ENCODE peak calls at places on chromosomes 11 and 22, in nine cellular contexts. P is Peyer's patch, S is HCT116, X is AG09319, I is omental fat pad, E is esophagus squamous epithelium, W is neural crest cell, Z is spleen, R is choroid plexus epithelial cell. T is an unnamed sample.

GRCh38 chr11:86623041-86623621 is 49.3 kb downstream of the ME3 start:
- DNase-seq in P (no peak), W (no peak), X (no peak), S (no peak), E (no peak), R (peak; percentile 81), I (no peak), Z (no peak), T (no peak)

GRCh38 chr11:132072880-132073213 is 702.4 kb downstream of the NTM start:
- DNase-seq in E (no peak), S (no peak), X (no peak), P (no peak), W (no peak), R (peak; percentile 23), Z (no peak), I (no peak), T (no peak)

GRCh38 chr11:124177344-124177743 is 5.8 kb upstream of the OR10D3 start:
- DNase-seq in Z (no peak), E (no peak), W (no peak), P (no peak), I (no peak), X (no peak), R (peak; percentile 18), S (no peak), T (no peak)

GRCh38 chr22:17774206-17774927 is at the start of gene BID:
- DNase-seq in E (no peak), S (no peak), R (no peak), X (no peak), I (no peak), W (peak; percentile 24), P (peak; percentile 84), Z (peak; percentile 96), T (no peak)

GRCh38 chr11:70625921-70626518 is 227.7 kb downstream of the CTTN start:
- DNase-seq in R (no peak), W (no peak), S (no peak), E (no peak), X (no peak), Z (no peak), P (no peak), I (no peak), T (no peak)

GRCh38 chr11:8732748-8733241 is 50.2 kb downstream of the RPL27A start:
- DNase-seq in X (peak; percentile 70), E (no peak), W (no peak), R (peak; percentile 60), S (no peak), P (no peak), Z (peak; percentile 87), I (no peak), T (no peak)

GRCh38 chr22:47574551-47574950 is 812.1 kb downstream of the TBC1D22A start:
- DNase-seq in X (no peak), E (no peak), I (no peak), W (no peak), P (no peak), Z (no peak), S (no peak), R (no peak), T (no peak)

GRCh38 chr11:69911310-69912160 is 92.3 kb upstream of the FGF3 start:
- DNase-seq in S (no peak), I (no peak), R (no peak), W (no peak), P (peak; percentile 34), X (no peak), E (no peak), Z (peak; percentile 55), T (no peak)

GRCh38 chr11:112613051-112613972 is 347.9 kb upstream of the NCAM1 start:
- DNase-seq in Z (no peak), S (peak; percentile 62), I (no peak), R (peak; percentile 73), X (no peak), W (no peak), P (peak; percentile 54), E (no peak), T (no peak)

GRCh38 chr11:78399136-78399535 is 18.5 kb downstream of the GAB2 start:
- DNase-seq in S (no peak), R (no peak), X (no peak), P (no peak), E (no peak), W (no peak), Z (no peak), I (no peak), T (no peak)

GRCh38 chr11:17986007-17986710 is 26.7 kb downstream of the SERGEF start:
- DNase-seq in Z (no peak), R (peak; percentile 84), W (no peak), P (no peak), E (no peak), S (peak; percentile 15), X (peak; percentile 65), I (no peak), T (no peak)

GRCh38 chr11:112212290-112212689 is 13.9 kb upstream of the PTS start:
- DNase-seq in P (no peak), I (no peak), X (no peak), S (no peak), W (no peak), R (no peak), E (no peak), Z (no peak), T (no peak)

GRCh38 chr11:128240546-128240945 is 346.8 kb downstream of the ETS1 start:
- DNase-seq in I (no peak), W (no peak), X (peak; percentile 49), S (no peak), Z (no peak), E (no peak), R (no peak), P (no peak), T (no peak)

GRCh38 chr11:78654071-78654470 is 79.4 kb upstream of the NARS2 start:
- DNase-seq in S (no peak), Z (no peak), X (no peak), R (no peak), E (no peak), I (no peak), P (no peak), W (no peak), T (no peak)

GRCh38 chr22:39932918-39933649 is 27.1 kb upstream of the TMA7B start:
- DNase-seq in Z (no peak), E (no peak), R (peak; percentile 59), I (no peak), W (peak; percentile 21), P (peak; percentile 82), S (peak; percentile 35), X (no peak), T (no peak)

GRCh38 chr11:121047926-121048325 is 24.0 kb downstream of the TBCEL start:
- DNase-seq in E (no peak), W (no peak), X (no peak), I (no peak), R (no peak), S (no peak), P (no peak), Z (no peak), T (no peak)

GRCh38 chr22:46087816-46088277 is 62.5 kb upstream of the PPARA start:
- DNase-seq in S (no peak), E (no peak), P (peak; percentile 80), Z (peak; percentile 85), X (peak; percentile 89), W (peak; percentile 48), R (peak; percentile 94), I (no peak), T (no peak)

GRCh38 chr22:24809331-24809730 is 3.3 kb downstream of the SGSM1 start:
- DNase-seq in E (no peak), X (no peak), R (no peak), P (no peak), I (no peak), W (no peak), Z (no peak), S (no peak), T (no peak)
- TF ChIP-seq CTCF in E (no peak), X (no peak), R (no peak), P (no peak), I (no peak), W (no peak), Z (no peak), S (no peak), T (no peak)

GRCh38 chr22:41943661-41944209 is 3.2 kb downstream of the CENPM start:
- DNase-seq in S (no peak), P (no peak), R (no peak), X (no peak), E (no peak), W (no peak), I (no peak), Z (no peak), T (no peak)

GRCh38 chr22:41948142-41948541 is 1.2 kb upstream of the CENPM start:
- DNase-seq in R (no peak), I (no peak), Z (no peak), P (no peak), E (no peak), S (no peak), X (no peak), W (no peak), T (no peak)

GRCh38 chr22:41947181-41948080 is 479 bp upstream of the CENPM start:
- DNase-seq in R (no peak), X (no peak), S (no peak), I (no peak), E (no peak), Z (no peak), P (no peak), W (no peak), T (no peak)

GRCh38 chr22:41949297-41949965 is 2.5 kb upstream of the CENPM start:
- DNase-seq in Z (peak; percentile 72), X (no peak), W (no peak), R (no peak), E (no peak), I (no peak), S (no peak), P (no peak), T (no peak)

GRCh38 chr22:41946360-41947180 is at the start of gene CENPM:
- DNase-seq in E (peak; percentile 75), I (peak; percentile 77), P (peak; percentile 95), W (peak; percentile 91), X (peak; percentile 62), S (peak; percentile 92), Z (peak; percentile 97), R (peak; percentile 95), T (peak; percentile 95)
- TF ChIP-seq CTCF in E (peak; percentile 3), I (no peak), P (no peak), W (peak; percentile 42), X (peak; percentile 22), S (no peak), Z (peak; percentile 17), R (peak; percentile 42), T (no peak)

DNA sequence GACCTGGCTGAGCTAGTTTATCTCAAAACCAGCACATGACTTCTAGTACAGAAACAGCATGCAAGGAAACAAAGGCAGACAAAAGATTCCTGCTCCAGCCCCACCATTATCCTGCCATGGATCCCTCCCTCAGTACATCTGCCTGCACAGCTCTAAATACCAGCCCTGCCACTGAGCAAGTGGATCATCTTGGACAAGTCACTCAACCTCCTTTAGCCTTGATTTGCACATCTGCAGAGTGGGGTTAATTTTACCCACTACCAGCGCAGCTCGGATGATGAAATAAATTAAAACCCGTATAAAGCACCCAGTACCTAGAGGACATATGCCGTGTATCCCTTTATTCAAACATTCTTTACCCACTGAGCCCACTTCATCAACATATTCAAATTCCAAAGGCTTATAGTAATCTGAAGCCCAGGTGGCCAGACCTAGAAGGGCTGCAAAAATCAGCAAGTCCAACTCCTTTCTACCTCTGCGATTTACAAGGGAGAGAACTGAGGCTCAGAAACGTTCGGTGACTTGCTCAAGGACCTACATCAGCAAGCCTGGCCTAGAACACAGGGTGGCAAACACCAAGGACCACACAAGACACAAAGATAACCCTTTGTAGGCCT is 7.5 kb downstream of the SYN3 start:
- DNase-seq in W (no peak), R (no peak), S (no peak), Z (no peak), I (no peak), X (no peak), P (no peak), E (no peak), T (no peak)
- TF ChIP-seq CTCF in W (no peak), R (no peak), S (no peak), Z (no peak), I (no peak), X (no peak), P (no peak), E (no peak), T (no peak)

GRCh38 chr22:23110922-23111527 is 30.8 kb downstream of the RSPH14 start:
- DNase-seq in S (no peak), P (no peak), I (no peak), E (no peak), X (no peak), W (no peak), R (no peak), Z (no peak), T (no peak)
- TF ChIP-seq CTCF in S (no peak), P (no peak), I (no peak), E (no peak), X (no peak), W (no peak), R (no peak), Z (no peak), T (no peak)

T was measured in mesothelial cell of epicardium.